ENCODE peak calls at places on chromosomes 6 and 20, in ten cellular contexts. One of them, this sample, is unnamed.

GRCh38 chr20:6134592-6134991 is 11.8 kb upstream of the FERMT1 start:
- DNase-seq in fibroblast of lung: no peak
- DNase-seq in effector memory CD4-positive, alpha-beta T cell: no peak
- DNase-seq in stimulated activated CD8-positive, alpha-beta memory T cell treated with anti-CD3 and anti-CD28 coated beads, Interleukin-4, amount 100 ng/mL, for 1 hour: no peak
- DNase-seq in glutamatergic neuron: no peak
- DNase-seq in fibroblast of the aortic adventitia: no peak
- DNase-seq in esophagus squamous epithelium: no peak
- DNase-seq in neural crest cell: no peak
- DNase-seq in psoas muscle: no peak
- DNase-seq in GOT3: no peak
- DNase-seq in this sample: no peak

GRCh38 chr6:3159805-3160781 is 2.7 kb upstream of the TUBB2A start:
- DNase-seq in fibroblast of lung: peak
- DNase-seq in effector memory CD4-positive, alpha-beta T cell: peak
- DNase-seq in stimulated activated CD8-positive, alpha-beta memory T cell treated with anti-CD3 and anti-CD28 coated beads, Interleukin-4, amount 100 ng/mL, for 1 hour: no peak
- DNase-seq in glutamatergic neuron: no peak
- DNase-seq in fibroblast of the aortic adventitia: no peak
- DNase-seq in esophagus squamous epithelium: peak
- DNase-seq in neural crest cell: no peak
- DNase-seq in psoas muscle: peak
- DNase-seq in GOT3: no peak
- DNase-seq in this sample: peak

GRCh38 chr20:16175322-16175721 is 397.9 kb downstream of the KIF16B start:
- DNase-seq in fibroblast of lung: no peak
- DNase-seq in effector memory CD4-positive, alpha-beta T cell: no peak
- DNase-seq in stimulated activated CD8-positive, alpha-beta memory T cell treated with anti-CD3 and anti-CD28 coated beads, Interleukin-4, amount 100 ng/mL, for 1 hour: no peak
- DNase-seq in glutamatergic neuron: no peak
- DNase-seq in fibroblast of the aortic adventitia: no peak
- DNase-seq in esophagus squamous epithelium: no peak
- DNase-seq in neural crest cell: no peak
- DNase-seq in psoas muscle: no peak
- DNase-seq in GOT3: no peak
- DNase-seq in this sample: no peak

GRCh38 chr6:52534966-52535390 is 41.9 kb downstream of the TRAM2 start:
- DNase-seq in fibroblast of lung: no peak
- DNase-seq in effector memory CD4-positive, alpha-beta T cell: no peak
- DNase-seq in stimulated activated CD8-positive, alpha-beta memory T cell treated with anti-CD3 and anti-CD28 coated beads, Interleukin-4, amount 100 ng/mL, for 1 hour: no peak
- DNase-seq in glutamatergic neuron: no peak
- DNase-seq in fibroblast of the aortic adventitia: no peak
- DNase-seq in esophagus squamous epithelium: no peak
- DNase-seq in neural crest cell: no peak
- DNase-seq in psoas muscle: no peak
- DNase-seq in GOT3: no peak
- DNase-seq in this sample: no peak

GRCh38 chr6:113723182-113723581 is 134.0 kb upstream of the MARCKS start:
- DNase-seq in fibroblast of lung: no peak
- DNase-seq in effector memory CD4-positive, alpha-beta T cell: no peak
- DNase-seq in stimulated activated CD8-positive, alpha-beta memory T cell treated with anti-CD3 and anti-CD28 coated beads, Interleukin-4, amount 100 ng/mL, for 1 hour: no peak
- DNase-seq in glutamatergic neuron: no peak
- DNase-seq in fibroblast of the aortic adventitia: peak
- DNase-seq in esophagus squamous epithelium: no peak
- DNase-seq in neural crest cell: no peak
- DNase-seq in psoas muscle: no peak
- DNase-seq in GOT3: no peak
- DNase-seq in this sample: no peak

GRCh38 chr6:144234935-144235334 is 50.2 kb upstream of the UTRN start:
- DNase-seq in fibroblast of lung: no peak
- DNase-seq in effector memory CD4-positive, alpha-beta T cell: no peak
- DNase-seq in stimulated activated CD8-positive, alpha-beta memory T cell treated with anti-CD3 and anti-CD28 coated beads, Interleukin-4, amount 100 ng/mL, for 1 hour: no peak
- DNase-seq in glutamatergic neuron: no peak
- DNase-seq in fibroblast of the aortic adventitia: no peak
- DNase-seq in esophagus squamous epithelium: no peak
- DNase-seq in neural crest cell: no peak
- DNase-seq in psoas muscle: no peak
- DNase-seq in GOT3: no peak
- DNase-seq in this sample: no peak

GRCh38 chr6:169097336-169098052 is 156.2 kb downstream of the THBS2 start:
- DNase-seq in fibroblast of lung: peak
- DNase-seq in effector memory CD4-positive, alpha-beta T cell: no peak
- DNase-seq in stimulated activated CD8-positive, alpha-beta memory T cell treated with anti-CD3 and anti-CD28 coated beads, Interleukin-4, amount 100 ng/mL, for 1 hour: no peak
- DNase-seq in glutamatergic neuron: no peak
- DNase-seq in fibroblast of the aortic adventitia: peak
- DNase-seq in esophagus squamous epithelium: no peak
- DNase-seq in neural crest cell: no peak
- DNase-seq in psoas muscle: no peak
- DNase-seq in GOT3: peak
- DNase-seq in this sample: no peak

GRCh38 chr20:38674178-38675133 is 49.8 kb upstream of the SLC32A1 start:
- DNase-seq in fibroblast of lung: peak
- DNase-seq in effector memory CD4-positive, alpha-beta T cell: peak
- DNase-seq in stimulated activated CD8-positive, alpha-beta memory T cell treated with anti-CD3 and anti-CD28 coated beads, Interleukin-4, amount 100 ng/mL, for 1 hour: peak
- DNase-seq in glutamatergic neuron: peak
- DNase-seq in fibroblast of the aortic adventitia: peak
- DNase-seq in esophagus squamous epithelium: no peak
- DNase-seq in neural crest cell: peak
- DNase-seq in psoas muscle: peak
- DNase-seq in GOT3: no peak
- DNase-seq in this sample: no peak

GRCh38 chr6:81450180-81450579 is 302.3 kb downstream of the TENT5A start:
- DNase-seq in fibroblast of lung: peak
- DNase-seq in effector memory CD4-positive, alpha-beta T cell: no peak
- DNase-seq in stimulated activated CD8-positive, alpha-beta memory T cell treated with anti-CD3 and anti-CD28 coated beads, Interleukin-4, amount 100 ng/mL, for 1 hour: no peak
- DNase-seq in glutamatergic neuron: no peak
- DNase-seq in fibroblast of the aortic adventitia: peak
- DNase-seq in esophagus squamous epithelium: no peak
- DNase-seq in neural crest cell: no peak
- DNase-seq in psoas muscle: no peak
- DNase-seq in GOT3: no peak
- DNase-seq in this sample: peak

GRCh38 chr6:119034827-119035458 is 43.5 kb downstream of the FAM184A start:
- DNase-seq in fibroblast of lung: no peak
- DNase-seq in effector memory CD4-positive, alpha-beta T cell: no peak
- DNase-seq in stimulated activated CD8-positive, alpha-beta memory T cell treated with anti-CD3 and anti-CD28 coated beads, Interleukin-4, amount 100 ng/mL, for 1 hour: no peak
- DNase-seq in glutamatergic neuron: no peak
- DNase-seq in fibroblast of the aortic adventitia: no peak
- DNase-seq in esophagus squamous epithelium: no peak
- DNase-seq in neural crest cell: no peak
- DNase-seq in psoas muscle: no peak
- DNase-seq in GOT3: no peak
- DNase-seq in this sample: no peak

GRCh38 chr6:168193816-168194701 is 115.0 kb upstream of the FRMD1 start:
- DNase-seq in fibroblast of lung: no peak
- DNase-seq in effector memory CD4-positive, alpha-beta T cell: no peak
- DNase-seq in stimulated activated CD8-positive, alpha-beta memory T cell treated with anti-CD3 and anti-CD28 coated beads, Interleukin-4, amount 100 ng/mL, for 1 hour: no peak
- DNase-seq in glutamatergic neuron: no peak
- DNase-seq in fibroblast of the aortic adventitia: no peak
- DNase-seq in esophagus squamous epithelium: no peak
- DNase-seq in neural crest cell: no peak
- DNase-seq in psoas muscle: no peak
- DNase-seq in GOT3: no peak
- DNase-seq in this sample: peak

This sample was measured in HT-29.